ENCODE peak calls at places on chromosomes 13 and 19, in ten cellular contexts. G is CD8-positive, alpha-beta T cell; M is tibial nerve; B is prostate gland; A is neural progenitor cell; W is heart right ventricle; L is HCT116; F is cardiac muscle cell; K is lung; D is BE2C. Q is an unnamed sample. For H3K27me3 and H3K36me3, the result is how much of the 10 kb centered on the place peaks cover.

GRCh38 chr13:74434782-74435181 is 300.6 kb upstream of the KLF12 start:
- DNase-seq in G (no peak), M (no peak), B (no peak), A (no peak), W (no peak), L (no peak), F (no peak), K (no peak), D (no peak), Q (no peak)

GRCh38 chr19:16461630-16462051 is 10.1 kb downstream of the EPS15L1 start:
- DNase-seq in G (no peak), M (no peak), B (no peak), A (no peak), W (peak), L (no peak), F (no peak), K (no peak), D (no peak), Q (no peak)

GRCh38 chr13:114033541-114034315 is 59.9 kb upstream of the C13orf46 start:
- DNase-seq in G (no peak), M (no peak), B (no peak), A (no peak), W (no peak), L (no peak), F (no peak), K (no peak), D (no peak), Q (no peak)

GRCh38 chr19:4374451-4375163 is 25.7 kb downstream of the SH3GL1 start:
- DNase-seq in G (no peak), M (peak), B (no peak), A (no peak), W (peak), L (peak), F (no peak), K (peak), D (peak), Q (no peak)

GRCh38 chr13:32940601-32941000 is 75.6 kb upstream of the KL start:
- DNase-seq in G (no peak), M (peak), B (no peak), A (no peak), W (peak), L (no peak), F (peak), K (no peak), D (peak), Q (no peak)

GRCh38 chr19:17289489-17289888 is 7.8 kb downstream of the ANKLE1 start:
- DNase-seq in G (no peak), M (no peak), B (no peak), A (peak), W (peak), L (peak), F (peak), K (peak), D (peak), Q (peak)

GRCh38 chr13:107099661-107100060 is 531.7 kb upstream of the ARGLU1 start:
- DNase-seq in G (no peak), M (no peak), B (no peak), A (no peak), W (no peak), L (no peak), F (no peak), K (no peak), D (no peak), Q (no peak)

GRCh38 chr19:35348909-35349611 is 1.4 kb downstream of the FFAR1 start:
- DNase-seq in G (no peak), M (no peak), B (no peak), A (peak), W (no peak), L (no peak), F (no peak), K (no peak), D (peak), Q (peak)

GRCh38 chr13:26483546-26483945 is 73.9 kb upstream of the WASF3 start:
- DNase-seq in G (no peak), M (no peak), B (no peak), A (no peak), W (no peak), L (no peak), F (no peak), K (no peak), D (no peak), Q (no peak)

GRCh38 chr13:99723847-99724246 is 222.6 kb downstream of the TM9SF2 start:
- DNase-seq in G (no peak), M (no peak), B (no peak), A (peak), W (no peak), L (no peak), F (no peak), K (no peak), D (no peak), Q (no peak)

GRCh38 chr13:64314286-64314685 is 2898.6 kb upstream of the PCDH20 start:
- DNase-seq in G (no peak), M (no peak), B (no peak), A (no peak), W (no peak), L (no peak), F (no peak), K (no peak), D (no peak), Q (no peak)

GRCh38 chr19:5397804-5398692 is 57.2 kb upstream of the ZNRF4 start:
- DNase-seq in G (no peak), M (no peak), B (no peak), A (peak), W (no peak), L (no peak), F (peak), K (no peak), D (peak), Q (no peak)

GRCh38 chr13:102839462-102839861 is 6.4 kb upstream of the ERCC5 start:
- DNase-seq in G (no peak), M (no peak), B (no peak), A (no peak), W (no peak), L (no peak), F (no peak), K (no peak), D (no peak), Q (no peak)

GRCh38 chr13:74675185-74675584 is 541.0 kb upstream of the KLF12 start:
- DNase-seq in G (no peak), M (no peak), B (no peak), A (no peak), W (no peak), L (no peak), F (no peak), K (no peak), D (no peak), Q (no peak)

GRCh38 chr13:45798851-45799250 is 52.7 kb downstream of the SIAH3 start:
- DNase-seq in G (no peak), M (no peak), B (no peak), A (no peak), W (no peak), L (no peak), F (no peak), K (no peak), D (no peak), Q (no peak)

GRCh38 chr19:18101268-18101667 is 3.7 kb downstream of the MAST3 start:
- DNase-seq in G (no peak), M (no peak), B (no peak), A (no peak), W (no peak), L (no peak), F (no peak), K (no peak), D (no peak), Q (no peak)

GRCh38 chr13:76991432-76991795 is 467 bp upstream of the CLN5 start:
- DNase-seq in G (peak), M (no peak), B (no peak), A (peak), W (peak), L (no peak), F (no peak), K (peak), D (no peak), Q (no peak)

GRCh38 chr19:42254083-42254849 is 662 bp downstream of the ERF start:
- DNase-seq in G (peak), M (peak), B (peak), A (peak), W (peak), L (no peak), F (peak), K (peak), D (peak), Q (peak)

GRCh38 chr19:3184847-3185481 is 766 bp upstream of the NCLN start:
- DNase-seq in G (peak), M (peak), B (peak), A (peak), W (peak), L (no peak), F (peak), K (peak), D (peak), Q (no peak)

GRCh38 chr13:96199315-96199714 is 109.4 kb downstream of the HS6ST3 start:
- DNase-seq in G (no peak), M (no peak), B (no peak), A (no peak), W (no peak), L (no peak), F (no peak), K (no peak), D (no peak), Q (no peak)

GRCh38 chr13:109616021-109616420 is 170.4 kb downstream of the IRS2 start:
- DNase-seq in G (no peak), M (no peak), B (no peak), A (no peak), W (no peak), L (no peak), F (no peak), K (no peak), D (no peak), Q (no peak)

GRCh38 chr13:101341464-101341863 is 74.8 kb downstream of the NALCN start:
- DNase-seq in G (no peak), M (no peak), B (no peak), A (no peak), W (no peak), L (no peak), F (no peak), K (no peak), D (no peak), Q (no peak)

GRCh38 chr19:2249880-2250764 is 999 bp downstream of the AMH start:
- DNase-seq in G (no peak), M (no peak), B (no peak), A (no peak), W (no peak), L (no peak), F (no peak), K (no peak), D (peak), Q (no peak)

GRCh38 chr19:46713781-46714522 is 3.0 kb downstream of the PRKD2 start:
- DNase-seq in G (peak), M (peak), B (peak), A (peak), W (peak), L (peak), F (peak), K (peak), D (peak), Q (peak)

GRCh38 chr13:49357694-49358093 is 86.2 kb downstream of the CAB39L start:
- DNase-seq in G (no peak), M (no peak), B (no peak), A (no peak), W (no peak), L (no peak), F (no peak), K (no peak), D (no peak), Q (no peak)

GRCh38 chr13:25778808-25779207 is 273.0 kb downstream of the SHISA2 start:
- DNase-seq in G (no peak), M (no peak), B (no peak), A (no peak), W (no peak), L (no peak), F (no peak), K (no peak), D (no peak), Q (no peak)

GRCh38 chr13:113105032-113105993 is at the start of gene F7:
- DNase-seq in G (no peak), M (no peak), B (no peak), A (no peak), W (no peak), L (no peak), F (no peak), K (no peak), D (peak), Q (no peak)

GRCh38 chr13:59861676-59862075 is 302.1 kb downstream of the DIAPH3 start:
- DNase-seq in G (no peak), M (no peak), B (no peak), A (no peak), W (no peak), L (no peak), F (no peak), K (no peak), D (no peak), Q (no peak)

GRCh38 chr19:32318884-32319520 is 26.4 kb upstream of the ZNF507 start:
- DNase-seq in G (no peak), M (no peak), B (no peak), A (peak), W (no peak), L (peak), F (peak), K (no peak), D (no peak), Q (no peak)

GRCh38 chr13:114279770-114280169 is 1.6 kb upstream of the UPF3A start:
- DNase-seq in G (no peak), M (no peak), B (no peak), A (no peak), W (no peak), L (no peak), F (peak), K (no peak), D (no peak), Q (no peak)

GRCh38 chr13:24505756-24506155 is 6.8 kb downstream of the PARP4 start:
- DNase-seq in G (no peak), M (no peak), B (no peak), A (no peak), W (no peak), L (no peak), F (no peak), K (no peak), D (no peak), Q (peak)

GRCh38 chr13:29137995-29138394 is 317.9 kb downstream of the MTUS2 start:
- DNase-seq in G (no peak), M (no peak), B (no peak), A (no peak), W (no peak), L (no peak), F (no peak), K (no peak), D (no peak), Q (no peak)

GRCh38 chr19:5294403-5295160 is 46.0 kb downstream of the PTPRS start:
- DNase-seq in G (no peak), M (no peak), B (no peak), A (peak), W (no peak), L (no peak), F (no peak), K (no peak), D (no peak), Q (no peak)

GRCh38 chr13:24076124-24076523 is 84.4 kb upstream of the SPATA13 start:
- DNase-seq in G (no peak), M (no peak), B (peak), A (no peak), W (no peak), L (no peak), F (no peak), K (no peak), D (no peak), Q (no peak)

GRCh38 chr19:46748325-46749109 is 2.3 kb upstream of the STRN4 start:
- DNase-seq in G (peak), M (peak), B (no peak), A (peak), W (peak), L (no peak), F (peak), K (peak), D (peak), Q (no peak)

GRCh38 chr19:18967358-18968146 is 26.5 kb upstream of the HOMER3 start:
- DNase-seq in G (no peak), M (peak), B (peak), A (no peak), W (peak), L (no peak), F (no peak), K (peak), D (no peak), Q (no peak)

GRCh38 chr19:7657047-7657779 is 11.6 kb upstream of the RETN start:
- DNase-seq in G (no peak), M (no peak), B (no peak), A (peak), W (no peak), L (no peak), F (no peak), K (peak), D (no peak), Q (no peak)

GRCh38 chr19:6062274-6062673 is 48.0 kb downstream of the RFX2 start:
- DNase-seq in G (peak), M (no peak), B (no peak), A (no peak), W (no peak), L (no peak), F (no peak), K (peak), D (no peak), Q (no peak)

DNA sequence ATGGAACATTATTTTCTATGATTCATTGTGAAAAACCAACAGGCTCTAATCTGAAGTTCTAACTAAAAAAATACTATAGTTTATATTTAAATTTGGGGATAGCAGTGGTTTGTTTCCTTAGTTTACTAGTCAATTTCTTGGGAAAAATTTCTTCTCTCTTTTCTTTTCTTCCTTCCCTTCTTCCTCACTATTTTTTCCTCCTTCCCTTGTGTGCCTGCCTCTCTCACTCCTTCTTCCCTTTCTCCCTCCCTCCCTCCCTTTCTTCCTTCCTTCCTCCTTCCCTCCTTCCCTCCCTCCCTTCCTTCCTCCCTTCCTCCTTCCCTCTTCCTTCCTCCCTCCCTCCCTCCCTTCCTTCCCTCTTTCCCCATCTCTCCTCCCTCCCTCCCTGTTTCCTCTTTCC is 226.5 kb downstream of the ZNF536 start:
- DNase-seq in G (no peak), M (no peak), B (no peak), A (no peak), W (no peak), L (no peak), F (no peak), K (no peak), D (no peak), Q (no peak)
- H3K27me3 ChIP-seq in G (under half), M (under half), B (under half), A (under half), W (under half), L (under half), F (under half), K (under half), D (under half), Q (under half)

DNA sequence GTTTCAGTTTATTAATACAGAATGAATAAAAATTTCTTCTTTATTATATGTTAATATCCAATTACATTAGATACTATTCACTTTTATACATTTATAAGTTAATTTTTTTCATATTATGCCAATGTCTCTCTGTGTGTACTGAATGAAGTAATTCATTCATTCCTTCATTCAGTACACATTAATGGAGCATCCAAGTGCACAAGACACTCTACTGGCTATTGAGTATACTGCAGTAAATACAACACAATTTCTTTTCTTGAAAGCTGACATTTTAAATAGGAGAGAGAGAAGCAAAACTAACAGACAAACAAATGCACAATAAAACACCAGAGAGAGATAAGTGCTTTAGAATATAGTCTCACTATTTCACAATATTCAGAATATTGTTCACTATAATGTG is 1038.3 kb upstream of the SPRY2 start:
- DNase-seq in G (no peak), M (no peak), B (no peak), A (no peak), W (no peak), L (no peak), F (no peak), K (no peak), D (no peak), Q (no peak)
- TF ChIP-seq CTCF in G (no peak), M (no peak), B (no peak), A (peak), W (no peak), L (no peak), F (no peak), K (no peak), D (no peak), Q (no peak)

DNA sequence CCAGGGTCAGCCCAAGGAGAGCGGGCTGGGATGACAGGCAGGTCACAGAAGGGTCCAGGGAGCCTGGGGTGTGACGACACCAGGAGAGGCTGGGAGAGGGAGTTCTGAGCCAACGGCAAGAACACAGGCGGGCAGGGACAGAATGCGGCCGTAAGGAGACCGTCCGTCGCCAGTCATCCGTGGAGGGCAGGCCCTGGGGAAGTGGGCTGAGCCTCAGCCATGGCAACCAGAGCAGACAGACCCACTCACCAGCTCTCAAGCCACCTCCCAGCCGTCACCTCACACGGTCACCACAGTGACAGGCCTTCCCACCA is 3.7 kb upstream of the TMEM86B start:
- DNase-seq in G (no peak), M (no peak), B (no peak), A (no peak), W (no peak), L (no peak), F (peak), K (no peak), D (peak), Q (no peak)
- H3K36me3 ChIP-seq in G (half or more), M (under half), B (under half), A (under half), W (under half), L (under half), F (under half), K (under half), D (half or more), Q (half or more)

GRCh38 chr13:110873639-110874507 is 41.0 kb downstream of the ANKRD10 start:
- DNase-seq in G (no peak), M (no peak), B (no peak), A (no peak), W (no peak), L (no peak), F (no peak), K (no peak), D (no peak), Q (no peak)

GRCh38 chr13:110876592-110876991 is 38.3 kb downstream of the ANKRD10 start:
- DNase-seq in G (no peak), M (no peak), B (no peak), A (no peak), W (no peak), L (no peak), F (no peak), K (no peak), D (no peak), Q (no peak)

GRCh38 chr13:110875243-110875642 is 39.6 kb downstream of the ANKRD10 start:
- DNase-seq in G (no peak), M (no peak), B (no peak), A (no peak), W (no peak), L (no peak), F (no peak), K (no peak), D (no peak), Q (no peak)

GRCh38 chr13:110872768-110873638 is 41.9 kb downstream of the ANKRD10 start:
- DNase-seq in G (no peak), M (no peak), B (no peak), A (no peak), W (no peak), L (no peak), F (no peak), K (no peak), D (no peak), Q (no peak)

DNA sequence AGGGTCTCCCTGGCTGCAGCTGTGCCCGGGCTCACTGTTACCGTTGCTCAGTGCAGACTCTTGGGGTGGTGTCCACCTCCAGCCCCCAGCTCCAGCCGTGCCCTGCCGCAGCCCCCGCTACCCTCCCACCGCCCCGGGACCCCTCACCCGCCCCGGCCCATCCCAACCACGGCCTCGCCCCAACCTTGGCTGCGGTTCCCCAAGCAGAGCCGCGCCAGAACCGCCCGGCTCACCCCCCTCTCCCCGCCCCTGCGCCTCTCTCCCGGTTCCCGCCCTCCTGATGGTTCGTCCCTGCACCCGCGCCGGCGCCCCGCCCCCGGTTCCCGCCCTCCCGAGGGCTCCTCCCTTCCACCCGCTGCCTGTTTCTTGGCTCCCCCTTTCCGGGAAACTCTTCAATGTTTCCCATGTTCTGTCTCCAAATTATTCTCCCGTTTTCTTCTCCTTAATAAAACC is 40.3 kb downstream of the ANKRD10 start:
- DNase-seq in G (peak), M (peak), B (peak), A (peak), W (peak), L (peak), F (peak), K (peak), D (peak), Q (peak)
- H3K27me3 ChIP-seq in G (under half), M (under half), B (under half), A (under half), W (under half), L (under half), F (under half), K (under half), D (under half), Q (under half)

DNA sequence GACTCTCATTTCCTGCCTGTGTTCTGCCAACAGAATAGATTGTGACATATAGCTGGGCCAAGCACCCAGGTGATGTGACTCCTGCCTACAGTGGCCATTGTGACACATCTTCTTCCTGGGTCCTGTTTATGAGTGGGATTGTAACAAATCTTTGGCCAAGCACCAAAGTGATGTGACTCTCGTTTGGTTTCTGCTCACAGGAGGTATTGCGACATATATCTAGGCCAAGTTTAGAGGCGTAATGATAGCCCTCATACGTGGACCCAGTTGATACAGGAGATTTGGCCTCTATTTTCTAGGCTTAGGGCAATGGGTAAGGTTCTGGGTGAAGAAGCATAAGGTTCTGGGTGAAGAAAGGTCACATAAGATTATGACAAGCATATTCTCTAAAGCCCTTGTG is 76.2 kb downstream of the ZNF208 start:
- DNase-seq in G (no peak), M (no peak), B (no peak), A (no peak), W (no peak), L (no peak), F (no peak), K (no peak), D (no peak), Q (no peak)
- TF ChIP-seq CTCF in G (no peak), M (no peak), B (no peak), A (no peak), W (no peak), L (no peak), F (no peak), K (no peak), D (no peak), Q (no peak)

Q was measured in GM06990.